ENCODE peak calls at places on chromosomes 1 and 21, in four cellular contexts. One of them, this sample, is unnamed. For H3K36me3, the result is how much of the 10 kb centered on the place peaks cover.

GRCh38 chr1:2406451-2407041 is 5.8 kb downstream of the PEX10 start:
- DNase-seq in adrenal gland: no peak
- DNase-seq in stomach: no peak
- DNase-seq in IMR-90: no peak
- DNase-seq in this sample: no peak

GRCh38 chr1:184974086-184974836 is at the start of gene NIBAN1:
- DNase-seq in stomach: peak
- DNase-seq in IMR-90: peak
- DNase-seq in adrenal gland: peak
- DNase-seq in this sample: peak

GRCh38 chr1:169779150-169779549 is 15.6 kb downstream of the METTL18 start:
- DNase-seq in IMR-90: no peak
- DNase-seq in stomach: no peak
- DNase-seq in adrenal gland: no peak
- DNase-seq in this sample: no peak

GRCh38 chr21:39110431-39110830 is 72.8 kb downstream of the PSMG1 start:
- DNase-seq in adrenal gland: no peak
- DNase-seq in IMR-90: peak
- DNase-seq in stomach: no peak
- DNase-seq in this sample: no peak

GRCh38 chr1:228353601-228354371 is 52.8 kb downstream of the TRIM11 start:
- DNase-seq in stomach: no peak
- DNase-seq in IMR-90: no peak
- DNase-seq in adrenal gland: no peak
- DNase-seq in this sample: no peak

GRCh38 chr1:96116707-96117106 is 604.9 kb upstream of the PTBP2 start:
- DNase-seq in stomach: no peak
- DNase-seq in adrenal gland: no peak
- DNase-seq in IMR-90: peak
- DNase-seq in this sample: no peak

GRCh38 chr1:179017383-179018326 is 8.0 kb upstream of the FAM20B start:
- DNase-seq in IMR-90: no peak
- DNase-seq in adrenal gland: peak
- DNase-seq in stomach: no peak
- DNase-seq in this sample: no peak

GRCh38 chr1:157495285-157495684 is 57.0 kb downstream of the FCRL5 start:
- DNase-seq in IMR-90: no peak
- DNase-seq in stomach: no peak
- DNase-seq in adrenal gland: no peak
- DNase-seq in this sample: no peak

GRCh38 chr1:201145816-201146215 is 8.5 kb downstream of the TMEM9 start:
- DNase-seq in IMR-90: no peak
- DNase-seq in adrenal gland: no peak
- DNase-seq in stomach: no peak
- DNase-seq in this sample: no peak

GRCh38 chr1:159829822-159830455 is 3.3 kb downstream of the SLAMF8 start:
- DNase-seq in stomach: no peak
- DNase-seq in IMR-90: peak
- DNase-seq in adrenal gland: peak
- DNase-seq in this sample: peak

GRCh38 chr1:2231667-2232254 is 3.6 kb downstream of the SKI start:
- DNase-seq in IMR-90: peak
- DNase-seq in stomach: peak
- DNase-seq in adrenal gland: peak
- DNase-seq in this sample: peak

GRCh38 chr21:39451332-39452206 is at the start of gene SH3BGR:
- DNase-seq in IMR-90: no peak
- DNase-seq in stomach: no peak
- DNase-seq in adrenal gland: no peak
- DNase-seq in this sample: peak

GRCh38 chr21:41425954-41426655 is at the start of gene MX1:
- DNase-seq in adrenal gland: peak
- DNase-seq in stomach: peak
- DNase-seq in IMR-90: peak
- DNase-seq in this sample: peak

GRCh38 chr1:152035406-152036315 is 1.1 kb downstream of the S100A11 start:
- DNase-seq in IMR-90: no peak
- DNase-seq in adrenal gland: no peak
- DNase-seq in stomach: no peak
- DNase-seq in this sample: peak

GRCh38 chr21:23664193-23664694 is 1943.0 kb downstream of the MRPL39 start:
- DNase-seq in IMR-90: no peak
- DNase-seq in adrenal gland: no peak
- DNase-seq in stomach: no peak
- DNase-seq in this sample: no peak

GRCh38 chr21:45617021-45617930 is 26.2 kb upstream of the PCBP3 start:
- DNase-seq in adrenal gland: no peak
- DNase-seq in IMR-90: no peak
- DNase-seq in stomach: no peak
- DNase-seq in this sample: no peak

GRCh38 chr1:97340951-97341350 is 579.9 kb downstream of the DPYD start:
- DNase-seq in adrenal gland: no peak
- DNase-seq in IMR-90: peak
- DNase-seq in stomach: no peak
- DNase-seq in this sample: no peak

GRCh38 chr21:35399002-35399401 is 349.9 kb upstream of the RUNX1 start:
- DNase-seq in stomach: no peak
- DNase-seq in IMR-90: no peak
- DNase-seq in adrenal gland: no peak
- DNase-seq in this sample: no peak

GRCh38 chr1:51691920-51692319 is 75.0 kb downstream of the OSBPL9 start:
- DNase-seq in IMR-90: no peak
- DNase-seq in stomach: no peak
- DNase-seq in adrenal gland: no peak
- DNase-seq in this sample: no peak

GRCh38 chr1:51693420-51694144 is 76.7 kb downstream of the OSBPL9 start:
- DNase-seq in IMR-90: peak
- DNase-seq in stomach: no peak
- DNase-seq in adrenal gland: no peak
- DNase-seq in this sample: no peak

GRCh38 chr1:51689643-51690042 is 72.8 kb downstream of the OSBPL9 start:
- DNase-seq in stomach: no peak
- DNase-seq in adrenal gland: no peak
- DNase-seq in IMR-90: no peak
- DNase-seq in this sample: no peak

GRCh38 chr1:51689073-51689435 is 72.2 kb downstream of the OSBPL9 start:
- DNase-seq in IMR-90: no peak
- DNase-seq in stomach: no peak
- DNase-seq in adrenal gland: no peak
- DNase-seq in this sample: no peak

DNA sequence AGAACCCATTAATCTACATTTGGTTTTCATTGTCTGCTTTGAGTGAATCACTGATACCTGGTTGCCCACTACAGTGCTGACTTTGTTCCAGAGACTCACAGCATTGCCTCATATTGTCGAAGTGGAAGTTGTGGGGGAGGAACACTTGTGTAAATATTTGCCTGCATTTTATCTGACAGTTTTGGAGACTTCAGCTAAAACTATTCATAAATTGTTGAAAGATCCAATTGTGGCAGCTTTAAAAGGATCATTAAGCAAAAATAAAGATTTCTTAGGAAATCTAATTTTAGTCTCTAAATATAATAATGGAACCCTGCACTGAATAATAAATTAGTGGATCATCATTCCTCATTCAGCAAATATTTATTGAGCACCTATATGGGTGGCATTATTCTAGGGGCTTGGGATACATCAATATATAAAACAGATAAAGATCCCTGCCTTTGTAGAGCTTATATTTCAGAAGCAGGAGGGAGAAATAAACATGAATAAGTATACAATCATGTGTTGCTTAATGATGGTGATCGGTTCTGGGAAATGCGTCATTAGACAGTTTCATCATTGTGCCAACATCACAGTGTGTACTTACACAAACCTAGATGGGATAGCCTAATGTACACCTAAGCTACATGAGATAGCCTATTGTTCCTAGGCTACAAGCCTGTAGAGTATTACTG is 73.5 kb downstream of the OSBPL9 start:
- DNase-seq in stomach: no peak
- DNase-seq in IMR-90: peak
- DNase-seq in adrenal gland: no peak
- DNase-seq in this sample: no peak
- H3K4me3 ChIP-seq in stomach: no peak
- H3K4me3 ChIP-seq in IMR-90: no peak
- H3K4me3 ChIP-seq in adrenal gland: no peak
- H3K4me3 ChIP-seq in this sample: no peak

GRCh38 chr1:36301220-36301619 is 4.9 kb upstream of the SH3D21 start:
- DNase-seq in IMR-90: no peak
- DNase-seq in stomach: no peak
- DNase-seq in adrenal gland: no peak
- DNase-seq in this sample: peak

GRCh38 chr1:36298640-36299039 is 7.5 kb upstream of the SH3D21 start:
- DNase-seq in adrenal gland: no peak
- DNase-seq in IMR-90: no peak
- DNase-seq in stomach: no peak
- DNase-seq in this sample: peak

GRCh38 chr1:36303650-36304360 is 2.4 kb upstream of the SH3D21 start:
- DNase-seq in stomach: no peak
- DNase-seq in adrenal gland: no peak
- DNase-seq in IMR-90: no peak
- DNase-seq in this sample: peak

GRCh38 chr1:36303244-36303643 is 2.9 kb upstream of the SH3D21 start:
- DNase-seq in stomach: no peak
- DNase-seq in adrenal gland: no peak
- DNase-seq in IMR-90: no peak
- DNase-seq in this sample: no peak

GRCh38 chr1:36300526-36300925 is 5.6 kb upstream of the SH3D21 start:
- DNase-seq in stomach: no peak
- DNase-seq in adrenal gland: no peak
- DNase-seq in IMR-90: peak
- DNase-seq in this sample: peak
- H3K36me3 ChIP-seq in stomach: half or more
- H3K36me3 ChIP-seq in adrenal gland: under half
- H3K36me3 ChIP-seq in IMR-90: half or more
- H3K36me3 ChIP-seq in this sample: under half

DNA sequence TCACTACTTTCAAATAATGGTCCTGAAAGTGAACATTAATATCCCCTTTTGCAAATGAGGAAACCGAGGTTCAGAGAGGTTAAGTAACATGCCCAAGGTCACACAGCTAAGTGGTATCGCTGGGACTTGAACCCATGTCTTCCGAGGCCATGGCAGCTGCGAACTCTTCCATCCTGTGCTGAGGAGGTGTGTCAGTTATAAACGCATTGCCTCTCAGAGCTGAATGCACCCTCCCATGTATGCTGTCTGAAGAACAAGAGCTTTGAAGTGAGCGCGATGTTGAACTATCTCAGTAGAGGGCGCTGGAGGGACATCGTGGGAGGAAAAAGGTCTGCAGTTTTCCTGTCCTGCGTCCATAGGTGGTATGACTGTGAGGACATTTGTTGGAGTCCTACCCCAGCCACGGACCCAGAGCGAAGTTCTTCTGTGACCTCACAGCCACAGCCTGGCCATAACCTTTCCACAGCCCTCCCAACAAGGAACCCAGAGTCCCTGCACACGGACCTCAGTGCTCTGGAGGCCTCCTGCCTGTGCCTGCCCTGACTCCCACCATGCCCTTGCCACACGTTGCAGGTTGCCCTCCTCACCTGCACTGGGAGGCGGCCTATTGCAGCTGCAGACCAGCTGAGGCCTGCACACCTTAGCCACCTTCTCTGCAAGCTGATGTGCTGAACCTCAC is 7.5 kb downstream of the MYOC start:
- DNase-seq in adrenal gland: peak
- DNase-seq in IMR-90: peak
- DNase-seq in stomach: peak
- DNase-seq in this sample: peak
- H3K4me3 ChIP-seq in adrenal gland: no peak
- H3K4me3 ChIP-seq in IMR-90: no peak
- H3K4me3 ChIP-seq in stomach: no peak
- H3K4me3 ChIP-seq in this sample: no peak

DNA sequence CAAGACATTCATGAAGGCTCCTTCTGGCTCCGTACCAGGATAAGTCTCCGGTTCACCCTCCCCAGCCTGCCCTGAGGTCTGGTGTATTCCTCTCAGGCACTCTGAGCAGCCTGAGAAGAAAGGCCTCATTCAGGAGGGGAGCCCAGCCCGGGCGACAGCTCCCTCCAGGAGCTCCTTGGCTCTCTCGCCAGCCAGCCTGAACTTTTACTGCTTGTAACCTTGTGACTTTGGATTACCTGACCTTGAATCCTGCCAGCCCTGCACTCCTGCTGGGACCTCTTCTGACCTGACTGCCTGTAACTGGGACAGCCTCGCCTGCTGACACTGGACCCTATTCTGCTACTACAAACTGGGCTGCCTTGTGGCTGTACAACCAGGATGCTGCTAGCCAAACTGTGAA is 65.8 kb downstream of the CD34 start:
- DNase-seq in IMR-90: no peak
- DNase-seq in adrenal gland: peak
- DNase-seq in stomach: no peak
- DNase-seq in this sample: peak
- H3K36me3 ChIP-seq in IMR-90: under half
- H3K36me3 ChIP-seq in adrenal gland: under half
- H3K36me3 ChIP-seq in stomach: under half
- H3K36me3 ChIP-seq in this sample: under half

GRCh38 chr1:113046569-113046968 is 26.4 kb upstream of the LRIG2 start:
- DNase-seq in stomach: no peak
- DNase-seq in IMR-90: no peak
- DNase-seq in adrenal gland: no peak
- DNase-seq in this sample: no peak

GRCh38 chr1:113041569-113042335 is 31.2 kb upstream of the LRIG2 start:
- DNase-seq in adrenal gland: no peak
- DNase-seq in stomach: no peak
- DNase-seq in IMR-90: no peak
- DNase-seq in this sample: peak

GRCh38 chr1:113040041-113040440 is 33.0 kb upstream of the LRIG2 start:
- DNase-seq in IMR-90: peak
- DNase-seq in stomach: no peak
- DNase-seq in adrenal gland: no peak
- DNase-seq in this sample: no peak

GRCh38 chr1:113040718-113041412 is 32.1 kb upstream of the LRIG2 start:
- DNase-seq in stomach: no peak
- DNase-seq in IMR-90: no peak
- DNase-seq in adrenal gland: no peak
- DNase-seq in this sample: no peak

DNA sequence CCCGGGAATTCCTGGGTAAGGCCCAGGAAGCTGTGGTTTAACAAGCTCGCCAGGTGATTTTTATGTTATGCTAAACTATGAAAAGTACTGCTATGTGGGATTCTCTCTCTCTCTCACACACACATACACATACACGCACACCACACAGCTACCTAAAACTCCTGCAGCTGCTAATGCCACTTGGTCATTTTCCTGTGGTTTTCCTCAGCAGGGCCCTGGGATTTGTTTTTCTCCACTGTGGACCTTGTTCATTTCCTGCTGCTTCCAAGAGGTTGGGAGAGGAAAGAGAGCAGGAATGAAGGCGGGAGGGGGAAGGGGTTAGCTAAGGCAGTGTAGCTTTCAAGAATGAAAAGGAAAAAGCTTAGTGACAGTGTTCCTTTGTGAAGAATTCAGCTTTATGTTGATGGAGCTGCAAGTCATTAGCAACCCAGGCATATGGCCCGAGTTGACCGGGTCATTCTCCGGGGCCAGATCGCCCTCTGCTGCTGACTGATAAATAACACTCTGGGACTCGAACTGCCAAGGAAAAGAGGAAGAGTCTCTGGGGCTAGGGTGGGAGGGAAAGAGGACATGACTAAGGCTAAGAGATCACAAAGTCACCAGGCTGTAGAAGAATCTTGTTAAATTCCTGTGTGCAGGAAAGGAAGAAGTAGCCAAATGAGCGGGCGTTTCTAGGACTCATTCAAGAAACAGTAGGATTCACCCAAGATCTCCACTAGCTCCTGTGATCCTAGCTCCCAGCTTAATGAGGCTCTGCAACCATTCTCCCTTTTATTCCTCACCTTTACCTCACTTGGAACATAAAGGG is 30.5 kb upstream of the LRIG2 start:
- DNase-seq in IMR-90: peak
- DNase-seq in adrenal gland: peak
- DNase-seq in stomach: peak
- DNase-seq in this sample: peak
- H3K4me3 ChIP-seq in IMR-90: no peak
- H3K4me3 ChIP-seq in adrenal gland: no peak
- H3K4me3 ChIP-seq in stomach: no peak
- H3K4me3 ChIP-seq in this sample: no peak

This sample was measured in testis.